ENCODE peak calls at places on chromosomes 4 and X, in six cellular contexts. U is NCI-H460, X is DMS79 treated with DMSO at 0.1 percent for 48 hours, D is NCI-H524 treated with DMSO at 0.1 percent for 48 hours, I is GDM1, F is smooth muscle cell of the brain vasculature. J is an unnamed sample.

GRCh38 chr4:119946359-119946758 is 120.3 kb downstream of the MAD2L1 start:
- DNase-seq in U (no peak), X (no peak), D (no peak), I (no peak), F (no peak), J (no peak)

GRCh38 chrX:23883737-23884354 is 23.9 kb downstream of the APOO start:
- DNase-seq in U (peak), X (no peak), D (no peak), I (no peak), F (no peak), J (no peak)

GRCh38 chr4:16627999-16628398 is 270.4 kb downstream of the LDB2 start:
- DNase-seq in U (no peak), X (no peak), D (no peak), I (no peak), F (no peak), J (no peak)

GRCh38 chrX:153829799-153830631 is at the start of gene PDZD4:
- DNase-seq in U (no peak), X (no peak), D (no peak), I (no peak), F (no peak), J (no peak)

GRCh38 chrX:40299502-40300118 is 201.9 kb upstream of the BCOR start:
- DNase-seq in U (no peak), X (no peak), D (no peak), I (no peak), F (no peak), J (no peak)

GRCh38 chr4:124936427-124936826 is 223.9 kb upstream of the ANKRD50 start:
- DNase-seq in U (peak), X (no peak), D (peak), I (no peak), F (peak), J (no peak)

GRCh38 chr4:3713346-3713745 is 52.8 kb upstream of the ADRA2C start:
- DNase-seq in U (no peak), X (no peak), D (no peak), I (no peak), F (no peak), J (no peak)

GRCh38 chrX:112614640-112615039 is 65.1 kb downstream of the LHFPL1 start:
- DNase-seq in U (no peak), X (peak), D (no peak), I (no peak), F (no peak), J (no peak)

GRCh38 chr4:40804598-40804997 is 54.8 kb downstream of the NSUN7 start:
- DNase-seq in U (no peak), X (no peak), D (no peak), I (no peak), F (no peak), J (no peak)

GRCh38 chr4:185589067-185589844 is 53.9 kb upstream of the PDLIM3 start:
- DNase-seq in U (no peak), X (no peak), D (no peak), I (no peak), F (no peak), J (no peak)

GRCh38 chr4:120443111-120443510 is 376.5 kb upstream of the MAD2L1 start:
- DNase-seq in U (no peak), X (no peak), D (no peak), I (no peak), F (peak), J (no peak)

GRCh38 chrX:138006176-138006575 is 440.2 kb downstream of the ZIC3 start:
- DNase-seq in U (no peak), X (no peak), D (no peak), I (no peak), F (no peak), J (no peak)

GRCh38 chr4:7206385-7206784 is 14.0 kb downstream of the SORCS2 start:
- DNase-seq in U (no peak), X (no peak), D (peak), I (peak), F (peak), J (no peak)

GRCh38 chr4:145230726-145231125 is 50.3 kb upstream of the OTUD4 start:
- DNase-seq in U (no peak), X (no peak), D (no peak), I (no peak), F (no peak), J (no peak)

GRCh38 chr4:136526517-136526916 is 1005.8 kb downstream of the PCDH18 start:
- DNase-seq in U (no peak), X (no peak), D (no peak), I (no peak), F (peak), J (no peak)

GRCh38 chrX:103254921-103255455 is at the start of gene TCEAL8:
- DNase-seq in U (peak), X (peak), D (peak), I (peak), F (no peak), J (peak)

GRCh38 chr4:107213880-107214279 is 177.8 kb upstream of the DKK2 start:
- DNase-seq in U (no peak), X (no peak), D (no peak), I (no peak), F (no peak), J (no peak)

GRCh38 chr4:72842323-72842722 is 227.2 kb downstream of the COX18 start:
- DNase-seq in U (no peak), X (no peak), D (no peak), I (no peak), F (no peak), J (no peak)

GRCh38 chr4:3765271-3766206 is 646 bp upstream of the ADRA2C start:
- DNase-seq in U (peak), X (no peak), D (no peak), I (no peak), F (no peak), J (no peak)

GRCh38 chr4:153207027-153207426 is 2.8 kb downstream of the TRIM2 start:
- DNase-seq in U (no peak), X (no peak), D (no peak), I (no peak), F (no peak), J (no peak)

GRCh38 chrX:70970482-70970999 is 39.6 kb upstream of the SLC7A3 start:
- DNase-seq in U (peak), X (peak), D (no peak), I (peak), F (no peak), J (no peak)

GRCh38 chrX:45710081-45710801 is 509.6 kb upstream of the DIPK2B start:
- DNase-seq in U (no peak), X (no peak), D (no peak), I (peak), F (peak), J (no peak)

GRCh38 chr4:185227131-185227551 is 17.7 kb downstream of the SNX25 start:
- DNase-seq in U (no peak), X (no peak), D (no peak), I (no peak), F (no peak), J (no peak)

J was measured in upper lobe of right lung.